ENCODE peak calls at places on chromosomes 11 and 22, in four cellular contexts. One of them, this sample, is unnamed.

GRCh38 chr11:115391598-115391997 is 112.6 kb downstream of the CADM1 start:
- DNase-seq in GM10248: no peak
- DNase-seq in activated CD8-positive, alpha-beta T cell treated with anti-CD3 and anti-CD28 coated beads, Interleukin-2, amount 10 ng/mL, durations not matched to agents 7 days and 5 days: no peak
- DNase-seq in adipocyte: no peak
- DNase-seq in this sample: no peak

GRCh38 chr11:848380-848931 is 5.8 kb downstream of the TSPAN4 start:
- DNase-seq in GM10248: peak
- DNase-seq in activated CD8-positive, alpha-beta T cell treated with anti-CD3 and anti-CD28 coated beads, Interleukin-2, amount 10 ng/mL, durations not matched to agents 7 days and 5 days: peak
- DNase-seq in adipocyte: peak
- DNase-seq in this sample: no peak

GRCh38 chr11:106409201-106409600 is 331.7 kb downstream of the AASDHPPT start:
- DNase-seq in GM10248: no peak
- DNase-seq in activated CD8-positive, alpha-beta T cell treated with anti-CD3 and anti-CD28 coated beads, Interleukin-2, amount 10 ng/mL, durations not matched to agents 7 days and 5 days: no peak
- DNase-seq in adipocyte: no peak
- DNase-seq in this sample: no peak

GRCh38 chr11:100948936-100949335 is 180.7 kb downstream of the PGR start:
- DNase-seq in GM10248: no peak
- DNase-seq in activated CD8-positive, alpha-beta T cell treated with anti-CD3 and anti-CD28 coated beads, Interleukin-2, amount 10 ng/mL, durations not matched to agents 7 days and 5 days: no peak
- DNase-seq in adipocyte: no peak
- DNase-seq in this sample: no peak

GRCh38 chr11:86955674-86956522 is 703 bp upstream of the FZD4 start:
- DNase-seq in GM10248: peak
- DNase-seq in activated CD8-positive, alpha-beta T cell treated with anti-CD3 and anti-CD28 coated beads, Interleukin-2, amount 10 ng/mL, durations not matched to agents 7 days and 5 days: peak
- DNase-seq in adipocyte: peak
- DNase-seq in this sample: peak

GRCh38 chr22:25823276-25823675 is 81.3 kb downstream of the MYO18B start:
- DNase-seq in GM10248: no peak
- DNase-seq in activated CD8-positive, alpha-beta T cell treated with anti-CD3 and anti-CD28 coated beads, Interleukin-2, amount 10 ng/mL, durations not matched to agents 7 days and 5 days: no peak
- DNase-seq in adipocyte: no peak
- DNase-seq in this sample: no peak

GRCh38 chr11:79439893-79440450 is 858 bp downstream of the TENM4 start:
- DNase-seq in GM10248: peak
- DNase-seq in activated CD8-positive, alpha-beta T cell treated with anti-CD3 and anti-CD28 coated beads, Interleukin-2, amount 10 ng/mL, durations not matched to agents 7 days and 5 days: no peak
- DNase-seq in adipocyte: peak
- DNase-seq in this sample: no peak

GRCh38 chr11:33732176-33732575 is 4.0 kb downstream of the CD59 start:
- DNase-seq in GM10248: no peak
- DNase-seq in activated CD8-positive, alpha-beta T cell treated with anti-CD3 and anti-CD28 coated beads, Interleukin-2, amount 10 ng/mL, durations not matched to agents 7 days and 5 days: no peak
- DNase-seq in adipocyte: no peak
- DNase-seq in this sample: no peak

GRCh38 chr22:41478891-41479521 is 10.1 kb downstream of the ACO2 start:
- DNase-seq in GM10248: peak
- DNase-seq in activated CD8-positive, alpha-beta T cell treated with anti-CD3 and anti-CD28 coated beads, Interleukin-2, amount 10 ng/mL, durations not matched to agents 7 days and 5 days: no peak
- DNase-seq in adipocyte: peak
- DNase-seq in this sample: peak

GRCh38 chr11:110091995-110092576 is 1.1 kb upstream of the ZC3H12C start:
- DNase-seq in GM10248: no peak
- DNase-seq in activated CD8-positive, alpha-beta T cell treated with anti-CD3 and anti-CD28 coated beads, Interleukin-2, amount 10 ng/mL, durations not matched to agents 7 days and 5 days: no peak
- DNase-seq in adipocyte: peak
- DNase-seq in this sample: peak

GRCh38 chr11:116930177-116930576 is 92.8 kb upstream of the APOA1 start:
- DNase-seq in GM10248: peak
- DNase-seq in activated CD8-positive, alpha-beta T cell treated with anti-CD3 and anti-CD28 coated beads, Interleukin-2, amount 10 ng/mL, durations not matched to agents 7 days and 5 days: peak
- DNase-seq in adipocyte: peak
- DNase-seq in this sample: peak

GRCh38 chr11:132883241-132883640 is 649.1 kb downstream of the OPCML start:
- DNase-seq in GM10248: no peak
- DNase-seq in activated CD8-positive, alpha-beta T cell treated with anti-CD3 and anti-CD28 coated beads, Interleukin-2, amount 10 ng/mL, durations not matched to agents 7 days and 5 days: no peak
- DNase-seq in adipocyte: no peak
- DNase-seq in this sample: no peak

GRCh38 chr11:20669833-20670684 is 673 bp downstream of the NELL1 start:
- DNase-seq in GM10248: no peak
- DNase-seq in activated CD8-positive, alpha-beta T cell treated with anti-CD3 and anti-CD28 coated beads, Interleukin-2, amount 10 ng/mL, durations not matched to agents 7 days and 5 days: no peak
- DNase-seq in adipocyte: no peak
- DNase-seq in this sample: no peak

GRCh38 chr22:49184736-49185135 is 642.9 kb downstream of the BRD1 start:
- DNase-seq in GM10248: no peak
- DNase-seq in activated CD8-positive, alpha-beta T cell treated with anti-CD3 and anti-CD28 coated beads, Interleukin-2, amount 10 ng/mL, durations not matched to agents 7 days and 5 days: no peak
- DNase-seq in adipocyte: no peak
- DNase-seq in this sample: no peak

GRCh38 chr11:106224172-106224571 is 146.7 kb downstream of the AASDHPPT start:
- DNase-seq in GM10248: no peak
- DNase-seq in activated CD8-positive, alpha-beta T cell treated with anti-CD3 and anti-CD28 coated beads, Interleukin-2, amount 10 ng/mL, durations not matched to agents 7 days and 5 days: no peak
- DNase-seq in adipocyte: no peak
- DNase-seq in this sample: no peak

GRCh38 chr11:27696112-27696511 is 4.1 kb downstream of the BDNF start:
- DNase-seq in GM10248: no peak
- DNase-seq in activated CD8-positive, alpha-beta T cell treated with anti-CD3 and anti-CD28 coated beads, Interleukin-2, amount 10 ng/mL, durations not matched to agents 7 days and 5 days: no peak
- DNase-seq in adipocyte: peak
- DNase-seq in this sample: peak

GRCh38 chr22:50581950-50582561 is 593 bp downstream of the CHKB start:
- DNase-seq in GM10248: no peak
- DNase-seq in activated CD8-positive, alpha-beta T cell treated with anti-CD3 and anti-CD28 coated beads, Interleukin-2, amount 10 ng/mL, durations not matched to agents 7 days and 5 days: peak
- DNase-seq in adipocyte: peak
- DNase-seq in this sample: peak